ENCODE peak calls at places on chromosomes 1 and 21, in nine cellular contexts. One of them, this sample, is unnamed. For H3K4me1, the result is how much of the 10 kb centered on the place peaks cover.

GRCh38 chr21:46295996-46296752 is 10.0 kb downstream of the YBEY start:
- DNase-seq in mesendoderm: peak
- DNase-seq in IMR-90: peak
- DNase-seq in naive thymus-derived CD4-positive, alpha-beta T cell: peak
- DNase-seq in body of pancreas: peak
- DNase-seq in endodermal cell: peak
- DNase-seq in HCT116: no peak
- DNase-seq in A549: no peak
- DNase-seq in CD8-positive, alpha-beta T cell: peak
- DNase-seq in this sample: peak

GRCh38 chr1:161792740-161793139 is 26.6 kb downstream of the ATF6 start:
- DNase-seq in mesendoderm: peak
- DNase-seq in naive thymus-derived CD4-positive, alpha-beta T cell: no peak
- DNase-seq in IMR-90: peak
- DNase-seq in body of pancreas: no peak
- DNase-seq in CD8-positive, alpha-beta T cell: no peak
- DNase-seq in endodermal cell: no peak
- DNase-seq in A549: peak
- DNase-seq in HCT116: peak
- DNase-seq in this sample: no peak

GRCh38 chr21:38954450-38955059 is 148.8 kb downstream of the ETS2 start:
- DNase-seq in body of pancreas: no peak
- DNase-seq in mesendoderm: no peak
- DNase-seq in IMR-90: no peak
- DNase-seq in CD8-positive, alpha-beta T cell: no peak
- DNase-seq in endodermal cell: no peak
- DNase-seq in A549: no peak
- DNase-seq in naive thymus-derived CD4-positive, alpha-beta T cell: no peak
- DNase-seq in HCT116: no peak
- DNase-seq in this sample: no peak

GRCh38 chr1:10667815-10668214 is 128.6 kb downstream of the CASZ1 start:
- DNase-seq in CD8-positive, alpha-beta T cell: no peak
- DNase-seq in HCT116: no peak
- DNase-seq in body of pancreas: no peak
- DNase-seq in mesendoderm: no peak
- DNase-seq in naive thymus-derived CD4-positive, alpha-beta T cell: no peak
- DNase-seq in A549: no peak
- DNase-seq in IMR-90: no peak
- DNase-seq in endodermal cell: no peak
- DNase-seq in this sample: no peak

GRCh38 chr1:3652538-3653285 is 396 bp downstream of the TP73 start:
- DNase-seq in A549: no peak
- DNase-seq in naive thymus-derived CD4-positive, alpha-beta T cell: no peak
- DNase-seq in CD8-positive, alpha-beta T cell: no peak
- DNase-seq in body of pancreas: no peak
- DNase-seq in endodermal cell: peak
- DNase-seq in HCT116: peak
- DNase-seq in IMR-90: no peak
- DNase-seq in mesendoderm: peak
- DNase-seq in this sample: no peak

GRCh38 chr1:208137144-208137682 is 107.0 kb downstream of the PLXNA2 start:
- DNase-seq in body of pancreas: no peak
- DNase-seq in naive thymus-derived CD4-positive, alpha-beta T cell: no peak
- DNase-seq in mesendoderm: no peak
- DNase-seq in endodermal cell: no peak
- DNase-seq in HCT116: no peak
- DNase-seq in CD8-positive, alpha-beta T cell: no peak
- DNase-seq in IMR-90: peak
- DNase-seq in A549: no peak
- DNase-seq in this sample: no peak

GRCh38 chr1:66058558-66058957 is 265.9 kb downstream of the PDE4B start:
- DNase-seq in HCT116: no peak
- DNase-seq in A549: no peak
- DNase-seq in naive thymus-derived CD4-positive, alpha-beta T cell: no peak
- DNase-seq in mesendoderm: no peak
- DNase-seq in IMR-90: no peak
- DNase-seq in body of pancreas: no peak
- DNase-seq in CD8-positive, alpha-beta T cell: no peak
- DNase-seq in endodermal cell: no peak
- DNase-seq in this sample: no peak

GRCh38 chr1:218351617-218352438 is 6.7 kb downstream of the TGFB2 start:
- DNase-seq in A549: no peak
- DNase-seq in CD8-positive, alpha-beta T cell: peak
- DNase-seq in IMR-90: peak
- DNase-seq in endodermal cell: peak
- DNase-seq in HCT116: no peak
- DNase-seq in naive thymus-derived CD4-positive, alpha-beta T cell: peak
- DNase-seq in body of pancreas: no peak
- DNase-seq in mesendoderm: peak
- DNase-seq in this sample: no peak

GRCh38 chr1:51760872-51761271 is 117.7 kb downstream of the NRDC start:
- DNase-seq in mesendoderm: no peak
- DNase-seq in body of pancreas: no peak
- DNase-seq in HCT116: no peak
- DNase-seq in IMR-90: no peak
- DNase-seq in naive thymus-derived CD4-positive, alpha-beta T cell: no peak
- DNase-seq in endodermal cell: no peak
- DNase-seq in A549: no peak
- DNase-seq in CD8-positive, alpha-beta T cell: no peak
- DNase-seq in this sample: no peak

GRCh38 chr1:54287821-54288220 is 87.9 kb downstream of the MRPL37 start:
- DNase-seq in HCT116: no peak
- DNase-seq in CD8-positive, alpha-beta T cell: no peak
- DNase-seq in body of pancreas: no peak
- DNase-seq in naive thymus-derived CD4-positive, alpha-beta T cell: no peak
- DNase-seq in IMR-90: peak
- DNase-seq in A549: no peak
- DNase-seq in mesendoderm: no peak
- DNase-seq in endodermal cell: no peak
- DNase-seq in this sample: no peak
- H3K4me1 ChIP-seq in HCT116: under half
- H3K4me1 ChIP-seq in CD8-positive, alpha-beta T cell: half or more
- H3K4me1 ChIP-seq in body of pancreas: half or more
- H3K4me1 ChIP-seq in naive thymus-derived CD4-positive, alpha-beta T cell: half or more
- H3K4me1 ChIP-seq in IMR-90: under half
- H3K4me1 ChIP-seq in A549: under half
- H3K4me1 ChIP-seq in mesendoderm: under half
- H3K4me1 ChIP-seq in endodermal cell: under half
- H3K4me1 ChIP-seq in this sample: half or more

GRCh38 chr1:53530550-53530949 is 71.4 kb downstream of the DMRTB1 start:
- DNase-seq in HCT116: no peak
- DNase-seq in body of pancreas: no peak
- DNase-seq in mesendoderm: no peak
- DNase-seq in A549: no peak
- DNase-seq in endodermal cell: no peak
- DNase-seq in naive thymus-derived CD4-positive, alpha-beta T cell: no peak
- DNase-seq in IMR-90: no peak
- DNase-seq in CD8-positive, alpha-beta T cell: no peak
- DNase-seq in this sample: no peak
- H3K4me3 ChIP-seq in HCT116: no peak
- H3K4me3 ChIP-seq in body of pancreas: no peak
- H3K4me3 ChIP-seq in mesendoderm: no peak
- H3K4me3 ChIP-seq in A549: no peak
- H3K4me3 ChIP-seq in endodermal cell: no peak
- H3K4me3 ChIP-seq in naive thymus-derived CD4-positive, alpha-beta T cell: no peak
- H3K4me3 ChIP-seq in IMR-90: no peak
- H3K4me3 ChIP-seq in CD8-positive, alpha-beta T cell: no peak
- H3K4me3 ChIP-seq in this sample: no peak

DNA sequence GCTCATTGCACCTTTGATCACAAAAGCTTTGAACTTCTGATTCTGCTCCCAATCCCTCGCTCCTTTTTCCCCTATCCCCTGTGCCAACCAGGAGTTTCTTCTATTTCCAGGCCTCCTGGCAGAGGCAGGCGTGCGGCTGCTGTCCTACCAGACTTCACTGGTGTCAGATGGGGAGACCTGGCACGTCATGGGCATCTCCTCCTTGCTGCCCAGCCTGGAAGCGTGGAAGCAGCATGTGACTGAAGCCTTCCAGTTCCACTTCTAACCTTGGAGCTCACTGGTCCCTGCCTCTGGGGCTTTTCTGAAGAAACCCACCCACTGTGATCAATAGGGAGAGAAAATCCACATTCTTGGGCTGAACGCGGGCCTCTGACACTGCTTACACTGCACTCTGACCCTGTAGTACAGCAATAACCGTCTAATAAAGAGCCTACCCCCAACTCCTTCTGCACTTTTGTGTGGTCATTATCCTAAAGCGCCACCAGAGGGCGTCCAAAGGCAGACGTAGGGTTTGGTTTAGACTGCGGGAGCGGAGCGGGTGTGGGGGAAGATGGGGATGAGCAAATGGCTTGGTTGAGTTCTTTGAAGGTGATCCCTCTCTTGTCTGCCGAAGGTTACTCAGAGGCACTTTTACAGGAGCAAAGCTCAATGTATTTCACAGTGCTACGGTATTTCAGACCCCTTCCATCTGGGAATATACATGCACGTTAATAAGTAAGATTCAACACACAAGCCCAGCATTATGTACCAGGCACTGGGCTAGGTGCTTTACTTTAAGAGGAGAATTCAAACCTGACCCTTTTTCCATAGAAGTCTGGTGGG is 24.7 kb downstream of the HMGCS2 start:
- DNase-seq in IMR-90: peak
- DNase-seq in body of pancreas: peak
- DNase-seq in endodermal cell: peak
- DNase-seq in A549: peak
- DNase-seq in HCT116: peak
- DNase-seq in naive thymus-derived CD4-positive, alpha-beta T cell: no peak
- DNase-seq in CD8-positive, alpha-beta T cell: peak
- DNase-seq in mesendoderm: peak
- DNase-seq in this sample: no peak
- H3K4me1 ChIP-seq in IMR-90: under half
- H3K4me1 ChIP-seq in body of pancreas: under half
- H3K4me1 ChIP-seq in endodermal cell: under half
- H3K4me1 ChIP-seq in A549: under half
- H3K4me1 ChIP-seq in HCT116: under half
- H3K4me1 ChIP-seq in naive thymus-derived CD4-positive, alpha-beta T cell: under half
- H3K4me1 ChIP-seq in CD8-positive, alpha-beta T cell: under half
- H3K4me1 ChIP-seq in mesendoderm: under half
- H3K4me1 ChIP-seq in this sample: under half

GRCh38 chr1:89126234-89126580 is 293 bp upstream of the GBP2 start:
- DNase-seq in endodermal cell: no peak
- DNase-seq in CD8-positive, alpha-beta T cell: no peak
- DNase-seq in naive thymus-derived CD4-positive, alpha-beta T cell: no peak
- DNase-seq in body of pancreas: no peak
- DNase-seq in mesendoderm: no peak
- DNase-seq in IMR-90: no peak
- DNase-seq in A549: no peak
- DNase-seq in HCT116: no peak
- DNase-seq in this sample: no peak
- H3K4me3 ChIP-seq in endodermal cell: no peak
- H3K4me3 ChIP-seq in CD8-positive, alpha-beta T cell: peak
- H3K4me3 ChIP-seq in naive thymus-derived CD4-positive, alpha-beta T cell: peak
- H3K4me3 ChIP-seq in body of pancreas: no peak
- H3K4me3 ChIP-seq in mesendoderm: no peak
- H3K4me3 ChIP-seq in IMR-90: no peak
- H3K4me3 ChIP-seq in A549: peak
- H3K4me3 ChIP-seq in HCT116: no peak
- H3K4me3 ChIP-seq in this sample: peak

DNA sequence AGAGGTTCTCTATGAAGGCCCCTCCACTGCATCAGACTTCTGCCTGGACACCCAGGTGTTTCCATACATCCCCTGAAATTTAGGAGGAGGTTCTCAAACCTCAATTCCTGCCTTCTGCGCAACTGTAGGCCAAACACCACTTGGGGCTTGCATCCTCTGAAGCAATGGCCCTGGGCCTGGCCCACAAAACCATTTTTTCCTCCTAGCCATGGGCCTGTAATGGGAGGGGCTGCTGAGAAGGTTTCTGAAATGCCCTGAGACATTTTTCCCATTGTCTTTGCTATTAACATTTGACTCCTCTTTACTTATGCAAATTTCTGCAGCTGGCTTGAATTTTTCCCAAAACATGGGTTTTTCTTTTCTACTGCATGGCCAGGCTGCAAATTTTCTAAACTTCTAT is 37.9 kb upstream of the PTPRC start:
- DNase-seq in CD8-positive, alpha-beta T cell: no peak
- DNase-seq in body of pancreas: no peak
- DNase-seq in A549: no peak
- DNase-seq in HCT116: no peak
- DNase-seq in mesendoderm: no peak
- DNase-seq in endodermal cell: peak
- DNase-seq in naive thymus-derived CD4-positive, alpha-beta T cell: no peak
- DNase-seq in IMR-90: no peak
- DNase-seq in this sample: no peak
- H3K4me1 ChIP-seq in CD8-positive, alpha-beta T cell: half or more
- H3K4me1 ChIP-seq in body of pancreas: under half
- H3K4me1 ChIP-seq in A549: under half
- H3K4me1 ChIP-seq in HCT116: under half
- H3K4me1 ChIP-seq in mesendoderm: under half
- H3K4me1 ChIP-seq in endodermal cell: under half
- H3K4me1 ChIP-seq in naive thymus-derived CD4-positive, alpha-beta T cell: half or more
- H3K4me1 ChIP-seq in IMR-90: under half
- H3K4me1 ChIP-seq in this sample: half or more

GRCh38 chr1:115827452-115827851 is 13.5 kb downstream of the NHLH2 start:
- DNase-seq in CD8-positive, alpha-beta T cell: no peak
- DNase-seq in naive thymus-derived CD4-positive, alpha-beta T cell: no peak
- DNase-seq in HCT116: no peak
- DNase-seq in mesendoderm: no peak
- DNase-seq in endodermal cell: no peak
- DNase-seq in A549: no peak
- DNase-seq in IMR-90: no peak
- DNase-seq in body of pancreas: no peak
- DNase-seq in this sample: no peak
- H3K4me3 ChIP-seq in CD8-positive, alpha-beta T cell: no peak
- H3K4me3 ChIP-seq in naive thymus-derived CD4-positive, alpha-beta T cell: no peak
- H3K4me3 ChIP-seq in HCT116: no peak
- H3K4me3 ChIP-seq in mesendoderm: no peak
- H3K4me3 ChIP-seq in endodermal cell: peak
- H3K4me3 ChIP-seq in A549: no peak
- H3K4me3 ChIP-seq in IMR-90: no peak
- H3K4me3 ChIP-seq in body of pancreas: no peak
- H3K4me3 ChIP-seq in this sample: no peak

GRCh38 chr1:234618726-234619049 is 8.7 kb upstream of the IRF2BP2 start:
- DNase-seq in naive thymus-derived CD4-positive, alpha-beta T cell: no peak
- DNase-seq in mesendoderm: no peak
- DNase-seq in CD8-positive, alpha-beta T cell: no peak
- DNase-seq in body of pancreas: no peak
- DNase-seq in endodermal cell: no peak
- DNase-seq in HCT116: no peak
- DNase-seq in A549: no peak
- DNase-seq in IMR-90: no peak
- DNase-seq in this sample: no peak
- H3K4me1 ChIP-seq in naive thymus-derived CD4-positive, alpha-beta T cell: under half
- H3K4me1 ChIP-seq in mesendoderm: under half
- H3K4me1 ChIP-seq in CD8-positive, alpha-beta T cell: under half
- H3K4me1 ChIP-seq in body of pancreas: half or more
- H3K4me1 ChIP-seq in endodermal cell: under half
- H3K4me1 ChIP-seq in HCT116: under half
- H3K4me1 ChIP-seq in A549: half or more
- H3K4me1 ChIP-seq in IMR-90: under half
- H3K4me1 ChIP-seq in this sample: under half